ENCODE peak calls at places on chromosomes 16 and 17, in six cellular contexts. C is A549; Z is cardiac fibroblast; O is ascending aorta; Y is CD4-positive, alpha-beta T cell; T is heart right ventricle. E is an unnamed sample.
A peak's percentile ranks its signal among the peaks of the same experiment; 100 is the strongest.

GRCh38 chr16:27264151-27264550 is 4.4 kb downstream of the NSMCE1 start:
- DNase-seq in Z (peak; percentile 87), C (no peak), O (no peak), Y (no peak), T (no peak), E (no peak)

GRCh38 chr17:74730491-74731346 is 6.3 kb upstream of the RAB37 start:
- DNase-seq in T (no peak), Z (no peak), C (no peak), Y (peak; percentile 46), O (no peak), E (no peak)

GRCh38 chr16:77211880-77212735 is 12.9 kb downstream of the SYCE1L start:
- DNase-seq in C (peak; percentile 83), O (no peak), T (peak; percentile 17), Z (peak; percentile 12), Y (peak; percentile 72), E (peak; percentile 63)

GRCh38 chr16:3363793-3364192 is 8.1 kb downstream of the OR2C1 start:
- DNase-seq in Y (no peak), T (no peak), O (no peak), Z (peak; percentile 3), C (no peak), E (no peak)

GRCh38 chr17:73968680-73969079 is 234.8 kb upstream of the RPL38 start:
- DNase-seq in Z (no peak), C (no peak), T (no peak), O (no peak), Y (no peak), E (no peak)

GRCh38 chr16:12643034-12643455 is 160.6 kb downstream of the CPPED1 start:
- DNase-seq in O (no peak), C (no peak), Z (no peak), Y (no peak), T (no peak), E (no peak)

GRCh38 chr16:89323120-89323960 is 105.8 kb downstream of the ZNF778 start:
- DNase-seq in Z (no peak), T (no peak), Y (no peak), C (no peak), O (no peak), E (no peak)

GRCh38 chr17:50188521-50189395 is 12.7 kb downstream of the COL1A1 start:
- DNase-seq in Y (no peak), Z (peak; percentile 70), C (no peak), O (no peak), T (no peak), E (no peak)

DNA sequence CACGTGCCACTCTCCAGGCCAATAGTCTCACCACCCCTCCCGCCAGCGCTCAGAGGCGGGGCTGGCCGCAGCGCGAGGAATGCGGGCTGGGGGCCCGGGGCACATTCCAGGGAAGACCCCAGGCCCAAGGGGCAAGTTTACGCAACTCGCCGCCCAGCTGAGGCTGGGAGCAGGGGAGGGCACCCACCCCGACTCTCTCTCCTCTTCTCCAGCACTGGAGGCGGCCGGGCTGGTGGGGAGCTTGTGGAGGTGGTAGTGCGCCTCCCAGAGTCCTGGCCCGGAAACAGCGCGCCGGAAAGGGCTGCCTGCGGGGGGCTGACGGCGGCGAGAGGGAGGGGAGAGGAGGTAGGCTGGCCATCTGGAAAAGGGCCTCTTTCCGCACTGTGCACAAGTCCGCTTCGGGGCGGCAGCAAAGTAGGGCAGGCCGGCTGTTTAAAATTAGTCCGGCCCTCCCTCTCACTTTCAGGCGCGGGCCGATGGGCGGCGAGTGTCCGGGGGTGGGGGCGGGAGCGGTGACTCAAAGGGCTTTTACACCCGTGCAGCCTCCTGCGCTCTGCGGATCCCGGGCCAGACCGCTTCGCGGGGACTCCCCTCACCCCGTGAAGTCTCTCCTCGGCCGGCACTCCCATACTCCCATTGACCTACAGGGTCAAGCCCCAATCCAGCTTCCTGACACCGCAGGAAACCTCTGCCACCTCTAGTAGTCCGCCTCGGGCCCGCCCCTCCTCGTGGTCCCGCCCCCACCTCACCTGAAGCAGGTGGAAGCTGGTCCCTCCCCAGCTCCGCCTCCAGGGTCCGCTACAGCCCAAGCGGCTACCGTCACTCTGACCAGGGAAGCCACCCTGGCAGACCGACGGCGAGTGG is 968 bp downstream of the FHOD1 start:
- DNase-seq in O (no peak), Z (peak; percentile 85), Y (peak; percentile 51), T (peak; percentile 88), C (peak; percentile 56), E (peak; percentile 49)
- TF ChIP-seq CTCF in O (peak; percentile 54), Z (peak; percentile 41), Y (no peak), T (no peak), C (peak; percentile 50), E (no peak)

DNA sequence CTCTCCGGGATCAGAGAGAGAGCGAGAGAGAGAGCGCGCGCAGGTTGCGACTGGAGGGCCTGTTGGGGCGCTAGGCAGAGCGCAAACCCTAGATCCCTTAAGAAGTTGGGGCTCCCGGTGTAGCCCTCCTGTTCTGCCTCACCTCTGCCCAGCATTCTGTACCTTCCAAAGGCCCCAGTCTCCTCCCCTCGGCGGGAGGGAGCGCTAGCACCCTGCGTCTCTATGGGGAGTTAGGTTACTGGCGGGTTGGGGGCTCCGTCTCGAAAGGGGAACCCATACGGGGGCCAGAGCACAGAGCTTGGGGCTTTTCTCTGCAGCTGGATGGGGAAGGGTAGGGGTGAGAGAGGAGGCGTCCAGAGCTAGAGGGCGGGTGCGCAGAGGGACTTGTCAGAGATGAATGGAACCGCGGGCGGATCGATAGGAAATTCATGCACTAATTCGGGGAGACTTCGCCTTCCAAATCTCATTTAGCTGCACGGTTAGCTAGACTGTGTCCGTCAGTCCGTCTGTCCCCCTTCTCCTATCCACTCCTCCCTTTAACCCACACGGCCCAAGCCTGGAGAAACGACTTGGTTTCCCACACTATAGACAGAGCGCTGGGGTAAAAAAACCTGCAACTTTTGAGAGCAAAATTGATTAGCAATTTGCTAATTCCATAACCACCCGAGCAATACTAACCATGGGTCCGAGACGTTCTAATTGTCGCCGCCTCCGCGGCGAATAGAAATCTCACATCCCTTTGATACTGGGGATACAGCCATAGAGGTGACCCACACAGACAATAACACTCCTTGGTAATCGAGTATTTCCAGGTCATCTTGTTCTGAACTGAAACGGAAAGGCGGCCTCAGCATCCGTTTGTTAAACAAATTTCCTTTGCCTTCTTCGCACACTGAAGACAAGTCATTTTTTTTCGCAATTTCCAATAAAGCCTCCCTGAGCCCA is 738 bp upstream of the HOXB4 start:
- DNase-seq in Y (no peak), T (no peak), O (no peak), C (no peak), Z (no peak), E (peak; percentile 55)
- TF ChIP-seq CTCF in Y (no peak), T (no peak), O (no peak), C (no peak), Z (no peak), E (no peak)

GRCh38 chr17:72603346-72604242 is 482.8 kb downstream of the SOX9 start:
- DNase-seq in T (no peak), C (no peak), O (no peak), Z (peak; percentile 93), Y (no peak), E (no peak)
- TF ChIP-seq CTCF in T (no peak), C (no peak), O (no peak), Z (no peak), Y (no peak), E (no peak)

DNA sequence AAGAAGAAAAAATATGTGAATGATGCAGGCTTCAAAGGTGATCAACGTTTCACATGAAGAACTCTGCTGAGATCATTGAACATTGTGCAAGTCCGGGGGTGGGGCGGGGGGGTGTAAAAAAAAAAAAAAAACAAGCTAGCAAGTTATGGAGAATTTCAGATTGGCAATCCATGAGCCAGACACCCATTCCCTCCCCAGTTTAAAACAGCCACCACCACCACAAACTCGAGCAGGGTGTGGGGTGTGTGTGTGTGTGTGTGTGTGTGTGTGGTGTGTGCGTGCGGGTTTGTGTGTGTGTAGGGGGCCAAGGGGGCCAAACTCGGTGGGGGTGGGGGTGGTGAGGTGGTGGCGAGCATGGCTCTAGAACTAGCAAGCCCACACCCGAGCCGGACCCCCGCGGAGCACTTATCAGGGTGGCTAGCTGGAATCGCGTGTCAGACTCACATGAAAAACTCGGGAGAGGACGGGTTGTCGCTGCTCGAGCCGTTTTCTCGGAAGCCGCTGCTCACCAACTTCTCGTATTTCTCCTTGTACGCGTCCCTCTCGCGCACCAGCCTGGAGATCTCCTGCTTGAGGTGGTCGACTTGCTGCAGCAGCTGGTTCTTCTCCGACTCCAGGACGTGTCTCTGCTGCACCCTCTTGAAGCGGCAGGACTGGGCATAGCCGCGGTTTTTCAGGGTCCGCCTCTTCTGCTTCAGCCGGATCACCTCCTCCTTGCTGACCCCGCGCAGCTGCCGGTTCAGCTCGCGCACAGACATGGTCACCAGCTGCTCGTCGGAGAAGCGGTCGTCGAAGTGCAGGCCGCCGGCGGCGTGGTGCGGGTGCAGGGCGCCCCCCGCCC is 2.0 kb downstream of the MAF start:
- DNase-seq in Y (peak; percentile 24), O (no peak), T (peak; percentile 55), C (peak; percentile 31), Z (peak; percentile 39), E (peak; percentile 22)
- TF ChIP-seq CTCF in Y (no peak), O (peak; percentile 12), T (no peak), C (no peak), Z (no peak), E (no peak)

DNA sequence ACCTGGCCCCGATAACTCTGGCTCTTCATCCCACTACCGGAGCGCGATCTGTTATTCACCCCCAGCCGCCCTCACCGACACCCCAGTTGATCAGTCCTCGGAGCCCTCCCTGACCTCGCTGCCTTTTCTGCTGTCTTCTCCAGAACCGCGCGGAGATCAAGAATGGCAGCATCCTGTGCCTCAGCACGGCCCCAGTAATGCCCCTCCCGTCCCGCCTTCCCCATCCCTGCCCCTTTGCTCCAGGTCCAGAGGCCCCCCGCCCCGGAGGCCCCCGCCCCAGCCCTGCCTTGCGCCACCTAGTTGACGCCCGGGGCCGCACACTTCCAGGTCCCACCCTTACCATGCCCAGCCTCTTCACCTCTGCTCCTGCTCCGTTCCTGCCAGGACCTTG is 872 bp downstream of the ELMO3 start:
- DNase-seq in O (no peak), C (no peak), Y (no peak), Z (no peak), T (no peak), E (no peak)
- TF ChIP-seq CTCF in O (no peak), C (no peak), Y (no peak), Z (no peak), T (no peak), E (no peak)